ENCODE peak calls at places on chromosomes 11 and 22, in six cellular contexts. P is psoas muscle, M is IMR-90, C is H1, T is heart left ventricle, F is spleen. O is an unnamed sample.

GRCh38 chr11:95378789-95379188 is 147.8 kb upstream of the SESN3 start:
- DNase-seq in F (no peak), C (peak; percentile 54), T (no peak), P (no peak), M (no peak), O (no peak)

GRCh38 chr11:2867722-2868548 is 17.6 kb downstream of the CDKN1C start:
- DNase-seq in M (no peak), T (no peak), C (no peak), F (no peak), P (no peak), O (no peak)

GRCh38 chr22:23164091-23164490 is 16.2 kb upstream of the BCR start:
- DNase-seq in F (no peak), P (no peak), T (no peak), M (no peak), C (no peak), O (no peak)

GRCh38 chr22:20657963-20658362 is 116.0 kb upstream of the SERPIND1 start:
- DNase-seq in M (no peak), T (no peak), F (no peak), P (no peak), C (peak; percentile 4), O (no peak)

GRCh38 chr11:119236490-119236889 is 30.4 kb downstream of the CBL start:
- DNase-seq in M (peak; percentile 72), F (no peak), P (no peak), C (no peak), T (no peak), O (peak; percentile 55)

GRCh38 chr11:123839131-123839530 is 33.0 kb upstream of the OR6M1 start:
- DNase-seq in M (no peak), P (no peak), C (no peak), F (no peak), T (no peak), O (no peak)

GRCh38 chr11:122813176-122813917 is 25.0 kb upstream of the CRTAM start:
- DNase-seq in M (no peak), T (no peak), F (no peak), P (no peak), C (no peak), O (no peak)

GRCh38 chr11:8250446-8250845 is 13.2 kb downstream of the LMO1 start:
- DNase-seq in M (no peak), T (no peak), C (peak; percentile 37), F (peak; percentile 65), P (no peak), O (no peak)

GRCh38 chr11:11842426-11843008 is 745 bp downstream of the USP47 start:
- DNase-seq in F (no peak), P (peak; percentile 35), C (no peak), M (peak; percentile 86), T (peak; percentile 60), O (peak; percentile 81)

GRCh38 chr11:122743949-122744876 is 88.7 kb downstream of the UBASH3B start:
- DNase-seq in T (no peak), M (no peak), P (no peak), F (peak; percentile 88), C (no peak), O (no peak)

GRCh38 chr11:93528252-93528651 is 14.9 kb downstream of the SMCO4 start:
- DNase-seq in T (no peak), M (no peak), F (no peak), C (no peak), P (peak; percentile 61), O (no peak)

GRCh38 chr22:48918585-48919186 is 909.0 kb downstream of the BRD1 start:
- DNase-seq in P (no peak), M (no peak), T (no peak), F (no peak), C (peak; percentile 33), O (no peak)

GRCh38 chr11:85762226-85762625 is 48.7 kb downstream of the SYTL2 start:
- DNase-seq in M (no peak), T (no peak), C (no peak), F (no peak), P (no peak), O (peak; percentile 9)

GRCh38 chr11:114162719-114163123 is 103.2 kb downstream of the ZBTB16 start:
- DNase-seq in C (no peak), P (peak; percentile 85), T (peak; percentile 86), M (peak; percentile 94), F (no peak), O (peak; percentile 95)

GRCh38 chr11:44030276-44030932 is 17.4 kb upstream of the ACCSL start:
- DNase-seq in M (peak; percentile 68), P (no peak), T (peak; percentile 68), F (no peak), C (peak; percentile 45), O (peak; percentile 8)

GRCh38 chr11:86942212-86942611 is 13.0 kb downstream of the FZD4 start:
- DNase-seq in F (no peak), M (peak; percentile 29), P (no peak), C (no peak), T (no peak), O (no peak)

GRCh38 chr11:15720460-15720859 is 605.7 kb downstream of the INSC start:
- DNase-seq in M (peak; percentile 68), F (no peak), C (no peak), P (no peak), T (no peak), O (no peak)

GRCh38 chr22:49013707-49014106 is 814.0 kb downstream of the BRD1 start:
- DNase-seq in T (no peak), M (no peak), F (no peak), C (peak; percentile 23), P (no peak), O (no peak)

GRCh38 chr22:21446128-21446826 is 20.9 kb upstream of the TMEM191C start:
- DNase-seq in T (peak; percentile 65), P (peak; percentile 9), C (peak; percentile 43), M (no peak), F (peak; percentile 64), O (no peak)

GRCh38 chr22:19844423-19845368 is 10.0 kb downstream of the GNB1L start:
- DNase-seq in C (peak; percentile 48), T (peak; percentile 84), P (peak; percentile 68), F (peak; percentile 93), M (peak; percentile 40), O (peak; percentile 50)

GRCh38 chr22:38284042-38284402 is 11.2 kb upstream of the TMEM184B start:
- DNase-seq in P (no peak), C (no peak), T (no peak), F (no peak), M (peak; percentile 96), O (no peak)

GRCh38 chr22:24161909-24162308 is 19.4 kb upstream of the SUSD2 start:
- DNase-seq in C (no peak), F (no peak), P (peak; percentile 51), M (no peak), T (no peak), O (no peak)

GRCh38 chr22:37801946-37802309 is 5.8 kb upstream of the GCAT start:
- DNase-seq in T (no peak), F (no peak), M (no peak), P (no peak), C (no peak), O (no peak)

GRCh38 chr11:8219257-8220021 is 44.2 kb downstream of the LMO1 start:
- DNase-seq in T (no peak), C (peak; percentile 73), F (no peak), P (no peak), M (peak; percentile 55), O (peak; percentile 58)

GRCh38 chr11:120335596-120335927 is 651 bp upstream of the ARHGEF12 start:
- DNase-seq in T (no peak), P (no peak), C (no peak), F (no peak), M (peak; percentile 34), O (no peak)

GRCh38 chr11:46272816-46273427 is 4.5 kb upstream of the CREB3L1 start:
- DNase-seq in M (peak; percentile 76), F (peak; percentile 64), T (peak; percentile 74), P (peak; percentile 73), C (no peak), O (peak; percentile 64)

GRCh38 chr11:74443071-74443864 is 24.1 kb downstream of the KCNE3 start:
- DNase-seq in F (no peak), M (peak; percentile 11), T (no peak), C (no peak), P (no peak), O (peak; percentile 69)

GRCh38 chr22:49522582-49523373 is 304.9 kb downstream of the BRD1 start:
- DNase-seq in F (peak; percentile 58), T (no peak), M (no peak), P (no peak), C (no peak), O (no peak)

GRCh38 chr11:116862101-116862637 is 24.7 kb upstream of the APOA1 start:
- DNase-seq in T (no peak), C (no peak), M (no peak), P (no peak), F (no peak), O (no peak)

GRCh38 chr22:35311551-35311999 is 11.9 kb downstream of the TOM1 start:
- DNase-seq in F (peak; percentile 67), P (no peak), M (no peak), T (no peak), C (no peak), O (no peak)

GRCh38 chr11:18633256-18634139 is 644 bp downstream of the SPTY2D1 start:
- DNase-seq in M (peak; percentile 48), P (peak; percentile 12), F (no peak), T (no peak), C (no peak), O (no peak)

GRCh38 chr22:31036671-31037550 is 44.2 kb upstream of the SMTN start:
- DNase-seq in F (no peak), C (no peak), T (no peak), P (peak; percentile 30), M (peak; percentile 53), O (peak; percentile 61)
- TF ChIP-seq CTCF in F (no peak), C (no peak), T (no peak), P (no peak), M (peak; percentile 24), O (peak; percentile 21)

GRCh38 chr11:10439924-10440323 is 15.1 kb upstream of the AMPD3 start:
- DNase-seq in C (no peak), F (no peak), M (no peak), T (no peak), P (no peak), O (no peak)

GRCh38 chr11:10438451-10438850 is 16.6 kb upstream of the AMPD3 start:
- DNase-seq in F (no peak), C (no peak), P (no peak), T (no peak), M (peak; percentile 65), O (peak; percentile 17)

GRCh38 chr11:10441652-10442503 is 13.2 kb upstream of the AMPD3 start:
- DNase-seq in T (no peak), P (no peak), M (no peak), C (no peak), F (no peak), O (peak; percentile 43)

GRCh38 chr11:10443152-10443551 is 11.9 kb upstream of the AMPD3 start:
- DNase-seq in P (no peak), T (no peak), C (no peak), F (no peak), M (peak; percentile 16), O (peak; percentile 27)

GRCh38 chr11:10441021-10441523 is 14.0 kb upstream of the AMPD3 start:
- DNase-seq in F (no peak), M (peak; percentile 64), P (no peak), T (no peak), C (no peak), O (no peak)
- H3K27me3 ChIP-seq in F (no peaks in the 10 kb centered on the region), M (no peaks in the 10 kb centered on the region), P (no peaks in the 10 kb centered on the region), T (no peaks in the 10 kb centered on the region), C (no peaks in the 10 kb centered on the region), O (no peaks in the 10 kb centered on the region)

GRCh38 chr11:84129961-84130576 is 843.9 kb upstream of the CCDC90B start:
- DNase-seq in T (no peak), P (no peak), M (no peak), F (no peak), C (no peak), O (no peak)
- H3K4me3 ChIP-seq in T (no peak overlapping the region), P (no peak overlapping the region), M (no peak overlapping the region), F (no peak overlapping the region), C (no peak overlapping the region), O (no peak overlapping the region)

GRCh38 chr11:102534261-102534872 is 3.8 kb upstream of the MMP7 start:
- DNase-seq in F (no peak), M (no peak), C (no peak), T (no peak), P (no peak), O (no peak)
- TF ChIP-seq CTCF in F (no peak), M (peak; percentile 10), C (no peak), T (no peak), P (no peak), O (peak; percentile 35)

O was measured in bronchial epithelial cell.